ENCODE peak calls at places on chromosomes 13 and 19, in seven cellular contexts. One of them, this sample, is unnamed.

GRCh38 chr19:54186934-54187381 is 2.4 kb downstream of the MBOAT7 start:
- DNase-seq in T-helper 1 cell: no peak
- DNase-seq in stimulated activated CD8-positive, alpha-beta memory T cell treated with anti-CD3 and anti-CD28 coated beads, Interleukin-4, amount 100 ng/mL, for 1 hour: no peak
- DNase-seq in BJ: no peak
- DNase-seq in chondrocyte: peak; percentile 90
- DNase-seq in CD8-positive, alpha-beta T cell: no peak
- DNase-seq in activated T-cell treated with anti-CD3 and anti-CD28 coated beads for 24 hours: no peak
- DNase-seq in this sample: no peak

GRCh38 chr19:913080-913748 is at the start of gene R3HDM4:
- DNase-seq in T-helper 1 cell: peak; percentile 74
- DNase-seq in stimulated activated CD8-positive, alpha-beta memory T cell treated with anti-CD3 and anti-CD28 coated beads, Interleukin-4, amount 100 ng/mL, for 1 hour: peak; percentile 68
- DNase-seq in BJ: no peak
- DNase-seq in chondrocyte: no peak
- DNase-seq in CD8-positive, alpha-beta T cell: peak; percentile 82
- DNase-seq in activated T-cell treated with anti-CD3 and anti-CD28 coated beads for 24 hours: peak; percentile 80
- DNase-seq in this sample: no peak

GRCh38 chr19:12666305-12667048 is at the start of the genes MAN2B1 and WDR83:
- DNase-seq in T-helper 1 cell: peak; percentile 78
- DNase-seq in stimulated activated CD8-positive, alpha-beta memory T cell treated with anti-CD3 and anti-CD28 coated beads, Interleukin-4, amount 100 ng/mL, for 1 hour: peak; percentile 58
- DNase-seq in BJ: no peak
- DNase-seq in chondrocyte: no peak
- DNase-seq in CD8-positive, alpha-beta T cell: peak; percentile 80
- DNase-seq in activated T-cell treated with anti-CD3 and anti-CD28 coated beads for 24 hours: peak; percentile 76
- DNase-seq in this sample: peak; percentile 81

GRCh38 chr13:73367886-73368285 is 309.1 kb downstream of the KLF5 start:
- DNase-seq in T-helper 1 cell: no peak
- DNase-seq in stimulated activated CD8-positive, alpha-beta memory T cell treated with anti-CD3 and anti-CD28 coated beads, Interleukin-4, amount 100 ng/mL, for 1 hour: no peak
- DNase-seq in BJ: no peak
- DNase-seq in chondrocyte: no peak
- DNase-seq in CD8-positive, alpha-beta T cell: no peak
- DNase-seq in activated T-cell treated with anti-CD3 and anti-CD28 coated beads for 24 hours: no peak
- DNase-seq in this sample: no peak

GRCh38 chr13:102234618-102235017 is 167.2 kb downstream of the FGF14 start:
- DNase-seq in T-helper 1 cell: no peak
- DNase-seq in stimulated activated CD8-positive, alpha-beta memory T cell treated with anti-CD3 and anti-CD28 coated beads, Interleukin-4, amount 100 ng/mL, for 1 hour: no peak
- DNase-seq in BJ: no peak
- DNase-seq in chondrocyte: no peak
- DNase-seq in CD8-positive, alpha-beta T cell: no peak
- DNase-seq in activated T-cell treated with anti-CD3 and anti-CD28 coated beads for 24 hours: no peak
- DNase-seq in this sample: no peak

GRCh38 chr19:42086770-42087550 is 11.0 kb downstream of the ZNF574 start:
- DNase-seq in T-helper 1 cell: no peak
- DNase-seq in stimulated activated CD8-positive, alpha-beta memory T cell treated with anti-CD3 and anti-CD28 coated beads, Interleukin-4, amount 100 ng/mL, for 1 hour: no peak
- DNase-seq in BJ: no peak
- DNase-seq in chondrocyte: no peak
- DNase-seq in CD8-positive, alpha-beta T cell: no peak
- DNase-seq in activated T-cell treated with anti-CD3 and anti-CD28 coated beads for 24 hours: no peak
- DNase-seq in this sample: no peak

GRCh38 chr19:15197275-15198005 is 3.4 kb downstream of the NOTCH3 start:
- DNase-seq in T-helper 1 cell: no peak
- DNase-seq in stimulated activated CD8-positive, alpha-beta memory T cell treated with anti-CD3 and anti-CD28 coated beads, Interleukin-4, amount 100 ng/mL, for 1 hour: no peak
- DNase-seq in BJ: no peak
- DNase-seq in chondrocyte: no peak
- DNase-seq in CD8-positive, alpha-beta T cell: no peak
- DNase-seq in activated T-cell treated with anti-CD3 and anti-CD28 coated beads for 24 hours: no peak
- DNase-seq in this sample: no peak

GRCh38 chr19:33927789-33928457 is 131.3 kb downstream of the KCTD15 start:
- DNase-seq in T-helper 1 cell: no peak
- DNase-seq in stimulated activated CD8-positive, alpha-beta memory T cell treated with anti-CD3 and anti-CD28 coated beads, Interleukin-4, amount 100 ng/mL, for 1 hour: no peak
- DNase-seq in BJ: no peak
- DNase-seq in chondrocyte: no peak
- DNase-seq in CD8-positive, alpha-beta T cell: no peak
- DNase-seq in activated T-cell treated with anti-CD3 and anti-CD28 coated beads for 24 hours: no peak
- DNase-seq in this sample: no peak

GRCh38 chr19:41225238-41226052 is 6.4 kb downstream of the AXL start:
- DNase-seq in T-helper 1 cell: peak; percentile 20
- DNase-seq in stimulated activated CD8-positive, alpha-beta memory T cell treated with anti-CD3 and anti-CD28 coated beads, Interleukin-4, amount 100 ng/mL, for 1 hour: no peak
- DNase-seq in BJ: peak; percentile 98
- DNase-seq in chondrocyte: no peak
- DNase-seq in CD8-positive, alpha-beta T cell: peak; percentile 59
- DNase-seq in activated T-cell treated with anti-CD3 and anti-CD28 coated beads for 24 hours: peak; percentile 42
- DNase-seq in this sample: peak; percentile 100

GRCh38 chr13:111912991-111913781 is 153.8 kb upstream of the SOX1 start:
- DNase-seq in T-helper 1 cell: no peak
- DNase-seq in stimulated activated CD8-positive, alpha-beta memory T cell treated with anti-CD3 and anti-CD28 coated beads, Interleukin-4, amount 100 ng/mL, for 1 hour: no peak
- DNase-seq in BJ: no peak
- DNase-seq in chondrocyte: no peak
- DNase-seq in CD8-positive, alpha-beta T cell: no peak
- DNase-seq in activated T-cell treated with anti-CD3 and anti-CD28 coated beads for 24 hours: no peak
- DNase-seq in this sample: no peak

GRCh38 chr13:102555914-102556553 is 40.8 kb upstream of the TPP2 start:
- DNase-seq in T-helper 1 cell: peak; percentile 17
- DNase-seq in stimulated activated CD8-positive, alpha-beta memory T cell treated with anti-CD3 and anti-CD28 coated beads, Interleukin-4, amount 100 ng/mL, for 1 hour: no peak
- DNase-seq in BJ: no peak
- DNase-seq in chondrocyte: no peak
- DNase-seq in CD8-positive, alpha-beta T cell: no peak
- DNase-seq in activated T-cell treated with anti-CD3 and anti-CD28 coated beads for 24 hours: peak; percentile 1
- DNase-seq in this sample: peak; percentile 43

GRCh38 chr19:664913-665443 is 2.0 kb upstream of the RNF126 start:
- DNase-seq in T-helper 1 cell: peak; percentile 71
- DNase-seq in stimulated activated CD8-positive, alpha-beta memory T cell treated with anti-CD3 and anti-CD28 coated beads, Interleukin-4, amount 100 ng/mL, for 1 hour: peak; percentile 64
- DNase-seq in BJ: no peak
- DNase-seq in chondrocyte: no peak
- DNase-seq in CD8-positive, alpha-beta T cell: peak; percentile 79
- DNase-seq in activated T-cell treated with anti-CD3 and anti-CD28 coated beads for 24 hours: peak; percentile 79
- DNase-seq in this sample: peak; percentile 64

GRCh38 chr13:113771709-113772331 is 12.8 kb downstream of the TMEM255B start:
- DNase-seq in T-helper 1 cell: peak; percentile 69
- DNase-seq in stimulated activated CD8-positive, alpha-beta memory T cell treated with anti-CD3 and anti-CD28 coated beads, Interleukin-4, amount 100 ng/mL, for 1 hour: no peak
- DNase-seq in BJ: no peak
- DNase-seq in chondrocyte: no peak
- DNase-seq in CD8-positive, alpha-beta T cell: no peak
- DNase-seq in activated T-cell treated with anti-CD3 and anti-CD28 coated beads for 24 hours: no peak
- DNase-seq in this sample: no peak

GRCh38 chr13:100443278-100443997 is 145.2 kb downstream of the GGACT start:
- DNase-seq in T-helper 1 cell: no peak
- DNase-seq in stimulated activated CD8-positive, alpha-beta memory T cell treated with anti-CD3 and anti-CD28 coated beads, Interleukin-4, amount 100 ng/mL, for 1 hour: no peak
- DNase-seq in BJ: no peak
- DNase-seq in chondrocyte: no peak
- DNase-seq in CD8-positive, alpha-beta T cell: no peak
- DNase-seq in activated T-cell treated with anti-CD3 and anti-CD28 coated beads for 24 hours: no peak
- DNase-seq in this sample: no peak

GRCh38 chr13:32267836-32268439 is 47.2 kb downstream of the ZAR1L start:
- DNase-seq in T-helper 1 cell: peak; percentile 34
- DNase-seq in stimulated activated CD8-positive, alpha-beta memory T cell treated with anti-CD3 and anti-CD28 coated beads, Interleukin-4, amount 100 ng/mL, for 1 hour: peak; percentile 27
- DNase-seq in BJ: no peak
- DNase-seq in chondrocyte: no peak
- DNase-seq in CD8-positive, alpha-beta T cell: peak; percentile 44
- DNase-seq in activated T-cell treated with anti-CD3 and anti-CD28 coated beads for 24 hours: peak; percentile 24
- DNase-seq in this sample: peak; percentile 8

GRCh38 chr13:54841682-54842081 is 1813.1 kb downstream of the OLFM4 start:
- DNase-seq in T-helper 1 cell: no peak
- DNase-seq in stimulated activated CD8-positive, alpha-beta memory T cell treated with anti-CD3 and anti-CD28 coated beads, Interleukin-4, amount 100 ng/mL, for 1 hour: no peak
- DNase-seq in BJ: no peak
- DNase-seq in chondrocyte: no peak
- DNase-seq in CD8-positive, alpha-beta T cell: no peak
- DNase-seq in activated T-cell treated with anti-CD3 and anti-CD28 coated beads for 24 hours: no peak
- DNase-seq in this sample: no peak

GRCh38 chr13:99484405-99484981 is 16.8 kb upstream of the TM9SF2 start:
- DNase-seq in T-helper 1 cell: peak; percentile 58
- DNase-seq in stimulated activated CD8-positive, alpha-beta memory T cell treated with anti-CD3 and anti-CD28 coated beads, Interleukin-4, amount 100 ng/mL, for 1 hour: no peak
- DNase-seq in BJ: no peak
- DNase-seq in chondrocyte: no peak
- DNase-seq in CD8-positive, alpha-beta T cell: no peak
- DNase-seq in activated T-cell treated with anti-CD3 and anti-CD28 coated beads for 24 hours: no peak
- DNase-seq in this sample: no peak

GRCh38 chr13:51846756-51847155 is 1.8 kb upstream of the TMEM272 start:
- DNase-seq in T-helper 1 cell: no peak
- DNase-seq in stimulated activated CD8-positive, alpha-beta memory T cell treated with anti-CD3 and anti-CD28 coated beads, Interleukin-4, amount 100 ng/mL, for 1 hour: no peak
- DNase-seq in BJ: no peak
- DNase-seq in chondrocyte: no peak
- DNase-seq in CD8-positive, alpha-beta T cell: no peak
- DNase-seq in activated T-cell treated with anti-CD3 and anti-CD28 coated beads for 24 hours: no peak
- DNase-seq in this sample: no peak

GRCh38 chr19:4589579-4590410 is 30.3 kb upstream of the SEMA6B start:
- DNase-seq in T-helper 1 cell: no peak
- DNase-seq in stimulated activated CD8-positive, alpha-beta memory T cell treated with anti-CD3 and anti-CD28 coated beads, Interleukin-4, amount 100 ng/mL, for 1 hour: no peak
- DNase-seq in BJ: no peak
- DNase-seq in chondrocyte: no peak
- DNase-seq in CD8-positive, alpha-beta T cell: no peak
- DNase-seq in activated T-cell treated with anti-CD3 and anti-CD28 coated beads for 24 hours: no peak
- DNase-seq in this sample: peak; percentile 45

GRCh38 chr13:49776871-49777270 is 15.6 kb downstream of the KPNA3 start:
- DNase-seq in T-helper 1 cell: no peak
- DNase-seq in stimulated activated CD8-positive, alpha-beta memory T cell treated with anti-CD3 and anti-CD28 coated beads, Interleukin-4, amount 100 ng/mL, for 1 hour: no peak
- DNase-seq in BJ: no peak
- DNase-seq in chondrocyte: no peak
- DNase-seq in CD8-positive, alpha-beta T cell: no peak
- DNase-seq in activated T-cell treated with anti-CD3 and anti-CD28 coated beads for 24 hours: no peak
- DNase-seq in this sample: no peak

GRCh38 chr13:111302045-111302722 is 18.3 kb upstream of the TEX29 start:
- DNase-seq in T-helper 1 cell: no peak
- DNase-seq in stimulated activated CD8-positive, alpha-beta memory T cell treated with anti-CD3 and anti-CD28 coated beads, Interleukin-4, amount 100 ng/mL, for 1 hour: no peak
- DNase-seq in BJ: no peak
- DNase-seq in chondrocyte: no peak
- DNase-seq in CD8-positive, alpha-beta T cell: no peak
- DNase-seq in activated T-cell treated with anti-CD3 and anti-CD28 coated beads for 24 hours: no peak
- DNase-seq in this sample: no peak

GRCh38 chr13:41463823-41464602 is 6.7 kb downstream of the RGCC start:
- DNase-seq in T-helper 1 cell: peak; percentile 50
- DNase-seq in stimulated activated CD8-positive, alpha-beta memory T cell treated with anti-CD3 and anti-CD28 coated beads, Interleukin-4, amount 100 ng/mL, for 1 hour: no peak
- DNase-seq in BJ: no peak
- DNase-seq in chondrocyte: no peak
- DNase-seq in CD8-positive, alpha-beta T cell: peak; percentile 50
- DNase-seq in activated T-cell treated with anti-CD3 and anti-CD28 coated beads for 24 hours: no peak
- DNase-seq in this sample: no peak

GRCh38 chr19:1259206-1259872 is 9.8 kb upstream of the CIRBP start:
- DNase-seq in T-helper 1 cell: peak; percentile 85
- DNase-seq in stimulated activated CD8-positive, alpha-beta memory T cell treated with anti-CD3 and anti-CD28 coated beads, Interleukin-4, amount 100 ng/mL, for 1 hour: peak; percentile 51
- DNase-seq in BJ: no peak
- DNase-seq in chondrocyte: no peak
- DNase-seq in CD8-positive, alpha-beta T cell: peak; percentile 79
- DNase-seq in activated T-cell treated with anti-CD3 and anti-CD28 coated beads for 24 hours: no peak
- DNase-seq in this sample: peak; percentile 59

GRCh38 chr13:20148501-20149183 is 12.2 kb downstream of the GJA3 start:
- DNase-seq in T-helper 1 cell: no peak
- DNase-seq in stimulated activated CD8-positive, alpha-beta memory T cell treated with anti-CD3 and anti-CD28 coated beads, Interleukin-4, amount 100 ng/mL, for 1 hour: no peak
- DNase-seq in BJ: no peak
- DNase-seq in chondrocyte: no peak
- DNase-seq in CD8-positive, alpha-beta T cell: no peak
- DNase-seq in activated T-cell treated with anti-CD3 and anti-CD28 coated beads for 24 hours: no peak
- DNase-seq in this sample: no peak

GRCh38 chr19:43997631-43998290 is 5.0 kb upstream of the ZNF230 start:
- DNase-seq in T-helper 1 cell: no peak
- DNase-seq in stimulated activated CD8-positive, alpha-beta memory T cell treated with anti-CD3 and anti-CD28 coated beads, Interleukin-4, amount 100 ng/mL, for 1 hour: no peak
- DNase-seq in BJ: no peak
- DNase-seq in chondrocyte: no peak
- DNase-seq in CD8-positive, alpha-beta T cell: no peak
- DNase-seq in activated T-cell treated with anti-CD3 and anti-CD28 coated beads for 24 hours: no peak
- DNase-seq in this sample: peak; percentile 29

GRCh38 chr19:54209058-54209747 is 8.5 kb downstream of the RPS9 start:
- DNase-seq in T-helper 1 cell: no peak
- DNase-seq in stimulated activated CD8-positive, alpha-beta memory T cell treated with anti-CD3 and anti-CD28 coated beads, Interleukin-4, amount 100 ng/mL, for 1 hour: no peak
- DNase-seq in BJ: no peak
- DNase-seq in chondrocyte: no peak
- DNase-seq in CD8-positive, alpha-beta T cell: no peak
- DNase-seq in activated T-cell treated with anti-CD3 and anti-CD28 coated beads for 24 hours: peak; percentile 20
- DNase-seq in this sample: peak; percentile 36

GRCh38 chr19:35267818-35268545 is 780 bp upstream of the USF2 start:
- DNase-seq in T-helper 1 cell: peak; percentile 77
- DNase-seq in stimulated activated CD8-positive, alpha-beta memory T cell treated with anti-CD3 and anti-CD28 coated beads, Interleukin-4, amount 100 ng/mL, for 1 hour: peak; percentile 53
- DNase-seq in BJ: no peak
- DNase-seq in chondrocyte: peak; percentile 91
- DNase-seq in CD8-positive, alpha-beta T cell: peak; percentile 71
- DNase-seq in activated T-cell treated with anti-CD3 and anti-CD28 coated beads for 24 hours: peak; percentile 66
- DNase-seq in this sample: peak; percentile 66

GRCh38 chr19:36150586-36150985 is 1.7 kb downstream of the COX7A1 start:
- DNase-seq in T-helper 1 cell: no peak
- DNase-seq in stimulated activated CD8-positive, alpha-beta memory T cell treated with anti-CD3 and anti-CD28 coated beads, Interleukin-4, amount 100 ng/mL, for 1 hour: no peak
- DNase-seq in BJ: no peak
- DNase-seq in chondrocyte: no peak
- DNase-seq in CD8-positive, alpha-beta T cell: no peak
- DNase-seq in activated T-cell treated with anti-CD3 and anti-CD28 coated beads for 24 hours: no peak
- DNase-seq in this sample: no peak

GRCh38 chr19:44571830-44572661 is 41.3 kb upstream of the IGSF23 start:
- DNase-seq in T-helper 1 cell: no peak
- DNase-seq in stimulated activated CD8-positive, alpha-beta memory T cell treated with anti-CD3 and anti-CD28 coated beads, Interleukin-4, amount 100 ng/mL, for 1 hour: no peak
- DNase-seq in BJ: no peak
- DNase-seq in chondrocyte: no peak
- DNase-seq in CD8-positive, alpha-beta T cell: no peak
- DNase-seq in activated T-cell treated with anti-CD3 and anti-CD28 coated beads for 24 hours: no peak
- DNase-seq in this sample: no peak

GRCh38 chr13:57640582-57640981 is 9.0 kb downstream of the PCDH17 start:
- DNase-seq in T-helper 1 cell: no peak
- DNase-seq in stimulated activated CD8-positive, alpha-beta memory T cell treated with anti-CD3 and anti-CD28 coated beads, Interleukin-4, amount 100 ng/mL, for 1 hour: no peak
- DNase-seq in BJ: no peak
- DNase-seq in chondrocyte: no peak
- DNase-seq in CD8-positive, alpha-beta T cell: no peak
- DNase-seq in activated T-cell treated with anti-CD3 and anti-CD28 coated beads for 24 hours: no peak
- DNase-seq in this sample: no peak

GRCh38 chr19:46201413-46202310 is 27.9 kb upstream of the IGFL1 start:
- DNase-seq in T-helper 1 cell: no peak
- DNase-seq in stimulated activated CD8-positive, alpha-beta memory T cell treated with anti-CD3 and anti-CD28 coated beads, Interleukin-4, amount 100 ng/mL, for 1 hour: no peak
- DNase-seq in BJ: no peak
- DNase-seq in chondrocyte: no peak
- DNase-seq in CD8-positive, alpha-beta T cell: no peak
- DNase-seq in activated T-cell treated with anti-CD3 and anti-CD28 coated beads for 24 hours: no peak
- DNase-seq in this sample: peak; percentile 99